ENCODE peak calls at places on chromosomes 7 and 10, in nine cellular contexts. C, L, X, T, R, V, U, K and B are unnamed samples.
A peak's percentile ranks its signal among the peaks of the same experiment; 100 is the strongest.

GRCh38 chr10:58981846-58982245 is 194.6 kb upstream of the PHYHIPL start:
- DNase-seq in C (no peak), L (no peak), X (no peak), T (no peak), R (no peak), V (no peak), U (no peak), K (no peak), B (no peak)

GRCh38 chr10:35409094-35409582 is 72.8 kb downstream of the CCNY start:
- DNase-seq in C (no peak), L (no peak), X (no peak), T (peak; percentile 88), R (peak; percentile 24), V (peak; percentile 57), U (no peak), K (no peak), B (no peak)

GRCh38 chr10:99329238-99329890 is at the start of gene CNNM1:
- DNase-seq in C (no peak), L (peak; percentile 69), X (peak; percentile 47), T (peak; percentile 65), R (peak; percentile 40), V (peak; percentile 38), U (no peak), K (peak; percentile 55), B (peak; percentile 65)

GRCh38 chr10:107806006-107806405 is 641.5 kb upstream of the SORCS1 start:
- DNase-seq in C (no peak), L (no peak), X (no peak), T (no peak), R (no peak), V (no peak), U (no peak), K (no peak), B (no peak)

GRCh38 chr10:30963994-30964930 is 67.4 kb downstream of the ZNF438 start:
- DNase-seq in C (no peak), L (no peak), X (no peak), T (no peak), R (no peak), V (no peak), U (no peak), K (no peak), B (no peak)

GRCh38 chr7:36870625-36871354 is 146.5 kb upstream of the AOAH start:
- DNase-seq in C (no peak), L (no peak), X (no peak), T (no peak), R (no peak), V (no peak), U (no peak), K (no peak), B (no peak)

GRCh38 chr10:37269554-37270256 is 144.3 kb downstream of the ANKRD30A start:
- DNase-seq in C (no peak), L (no peak), X (no peak), T (no peak), R (no peak), V (no peak), U (no peak), K (no peak), B (no peak)

GRCh38 chr7:150372271-150373048 is 3.8 kb downstream of the REPIN1 start:
- DNase-seq in C (no peak), L (no peak), X (no peak), T (no peak), R (no peak), V (no peak), U (no peak), K (no peak), B (no peak)

GRCh38 chr7:135980665-135981180 is 3.6 kb upstream of the MTPN start:
- DNase-seq in C (peak; percentile 17), L (no peak), X (peak; percentile 43), T (peak; percentile 48), R (no peak), V (no peak), U (peak; percentile 14), K (no peak), B (no peak)

GRCh38 chr7:49778731-49779270 is 5.4 kb downstream of the VWC2 start:
- DNase-seq in C (no peak), L (no peak), X (no peak), T (no peak), R (no peak), V (no peak), U (no peak), K (no peak), B (no peak)

GRCh38 chr7:8442295-8442813 is 8.9 kb downstream of the NXPH1 start:
- DNase-seq in C (no peak), L (no peak), X (no peak), T (no peak), R (no peak), V (no peak), U (no peak), K (no peak), B (peak; percentile 10)

GRCh38 chr10:124821520-124821919 is 19.9 kb downstream of the ABRAXAS2 start:
- DNase-seq in C (no peak), L (no peak), X (no peak), T (no peak), R (no peak), V (no peak), U (no peak), K (no peak), B (no peak)

GRCh38 chr7:28681693-28682092 is 269.4 kb downstream of the CREB5 start:
- DNase-seq in C (no peak), L (no peak), X (no peak), T (no peak), R (no peak), V (no peak), U (no peak), K (no peak), B (no peak)

GRCh38 chr7:70017371-70017770 is 419.1 kb downstream of the AUTS2 start:
- DNase-seq in C (no peak), L (no peak), X (no peak), T (no peak), R (no peak), V (no peak), U (no peak), K (no peak), B (no peak)